ENCODE peak calls at places on chromosome 1, in five cellular contexts. I is prostate gland, X is hepatocyte, W is body of pancreas, N is tibial nerve. L is an unnamed sample.

GRCh38 chr1:115929846-115930245 is 46.5 kb upstream of the SLC22A15 start:
- DNase-seq in X (peak; percentile 54), N (no peak), I (no peak), W (no peak), L (peak; percentile 62)

GRCh38 chr1:61142726-61143500 is 60.6 kb downstream of the NFIA start:
- DNase-seq in I (peak; percentile 69), X (no peak), N (no peak), W (peak; percentile 16), L (no peak)

GRCh38 chr1:95733671-95734070 is 499.7 kb downstream of the RWDD3 start:
- DNase-seq in W (no peak), I (no peak), X (no peak), N (no peak), L (no peak)

GRCh38 chr1:192564099-192564498 is 11.5 kb upstream of the RGS1 start:
- DNase-seq in X (no peak), N (no peak), I (no peak), W (no peak), L (no peak)

GRCh38 chr1:59375321-59376220 is 78.7 kb downstream of the FGGY start:
- DNase-seq in N (no peak), I (no peak), X (peak; percentile 61), W (no peak), L (peak; percentile 98)

GRCh38 chr1:26824735-26825134 is 1.8 kb upstream of the ZDHHC18 start:
- DNase-seq in I (peak; percentile 52), X (no peak), W (no peak), N (no peak), L (no peak)

GRCh38 chr1:184685116-184685515 is 69.5 kb downstream of the EDEM3 start:
- DNase-seq in W (no peak), X (no peak), I (no peak), N (no peak), L (no peak)

GRCh38 chr1:119367332-119368124 is 1.1 kb upstream of the HAO2 start:
- DNase-seq in W (no peak), N (no peak), X (peak; percentile 53), I (no peak), L (peak; percentile 14)

GRCh38 chr1:236035681-236036101 is 29.2 kb downstream of the NID1 start:
- DNase-seq in X (no peak), I (no peak), N (peak; percentile 59), W (no peak), L (no peak)

GRCh38 chr1:76802094-76802493 is 65.2 kb upstream of the ST6GALNAC5 start:
- DNase-seq in X (no peak), N (no peak), I (no peak), W (no peak), L (no peak)

GRCh38 chr1:59674605-59675004 is 140.1 kb upstream of the HOOK1 start:
- DNase-seq in N (no peak), I (peak; percentile 62), W (no peak), X (no peak), L (no peak)

GRCh38 chr1:26541816-26542711 is 12.5 kb downstream of the RPS6KA1 start:
- DNase-seq in X (peak; percentile 42), W (peak; percentile 47), N (peak; percentile 29), I (peak; percentile 46), L (peak; percentile 56)

GRCh38 chr1:25700626-25701025 is 84.0 kb downstream of the MAN1C1 start:
- DNase-seq in I (no peak), X (no peak), N (no peak), W (no peak), L (no peak)

GRCh38 chr1:69523032-69523431 is 44.7 kb upstream of the LRRC7 start:
- DNase-seq in W (no peak), N (no peak), X (peak; percentile 12), I (no peak), L (peak; percentile 77)

GRCh38 chr1:181987334-181987870 is 74.1 kb downstream of the ZNF648 start:
- DNase-seq in N (no peak), I (no peak), X (no peak), W (no peak), L (no peak)

GRCh38 chr1:33339413-33339812 is 18.5 kb upstream of the A3GALT2 start:
- DNase-seq in W (no peak), X (no peak), N (no peak), I (no peak), L (no peak)

GRCh38 chr1:161487483-161487827 is 17.8 kb upstream of the FCGR2A start:
- DNase-seq in N (no peak), X (no peak), W (peak; percentile 38), I (no peak), L (no peak)

GRCh38 chr1:54356680-54357147 is 49.5 kb downstream of the SSBP3 start:
- DNase-seq in N (no peak), I (no peak), W (no peak), X (no peak), L (no peak)
- H3K4me3 ChIP-seq in N (no peak overlapping the region), I (no peak overlapping the region), W (no peak overlapping the region), X (no peak overlapping the region), L (no peak overlapping the region)

DNA sequence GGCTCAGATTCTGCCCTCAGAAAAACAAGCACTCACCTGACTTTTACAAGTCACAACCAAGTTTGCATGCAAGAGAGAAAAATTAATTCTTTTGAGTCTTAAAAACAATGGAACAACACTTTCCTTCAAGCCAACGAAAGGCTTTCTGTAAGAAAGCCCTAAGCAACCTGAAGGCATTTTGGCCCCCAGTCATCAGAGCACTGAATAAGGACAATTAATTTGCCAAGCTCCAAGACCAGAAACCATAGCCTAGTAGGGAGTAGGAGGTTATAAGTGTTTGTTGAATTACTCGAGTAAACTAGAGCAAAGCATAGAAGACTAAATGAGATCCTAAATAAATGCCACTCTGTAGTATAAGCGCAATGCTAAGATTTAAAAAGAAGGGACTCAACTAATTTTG is 4.7 kb downstream of the TGFBR3 start:
- DNase-seq in X (no peak), N (no peak), I (no peak), W (no peak), L (no peak)
- H3K4me3 ChIP-seq in X (no peak overlapping the region), N (no peak overlapping the region), I (no peak overlapping the region), W (no peak overlapping the region), L (no peak overlapping the region)

GRCh38 chr1:227315500-227316346 is 2.6 kb downstream of the CDC42BPA start:
- DNase-seq in X (peak; percentile 70), I (peak; percentile 7), N (no peak), W (peak; percentile 60), L (peak; percentile 38)

GRCh38 chr1:227311389-227312001 is 6.8 kb downstream of the CDC42BPA start:
- DNase-seq in N (no peak), I (no peak), X (no peak), W (no peak), L (no peak)

GRCh38 chr1:227312364-227313025 is 5.8 kb downstream of the CDC42BPA start:
- DNase-seq in I (no peak), W (no peak), N (no peak), X (no peak), L (no peak)

GRCh38 chr1:227316456-227316855 is 1.8 kb downstream of the CDC42BPA start:
- DNase-seq in W (no peak), X (no peak), I (no peak), N (no peak), L (no peak)

GRCh38 chr1:227314014-227314848 is 4.1 kb downstream of the CDC42BPA start:
- DNase-seq in X (no peak), N (no peak), I (no peak), W (no peak), L (no peak)
- H3K4me3 ChIP-seq in X (peak overlapping the region; percentile 80), N (no peak overlapping the region), I (no peak overlapping the region), W (no peak overlapping the region), L (peak overlapping the region; percentile 90)

DNA sequence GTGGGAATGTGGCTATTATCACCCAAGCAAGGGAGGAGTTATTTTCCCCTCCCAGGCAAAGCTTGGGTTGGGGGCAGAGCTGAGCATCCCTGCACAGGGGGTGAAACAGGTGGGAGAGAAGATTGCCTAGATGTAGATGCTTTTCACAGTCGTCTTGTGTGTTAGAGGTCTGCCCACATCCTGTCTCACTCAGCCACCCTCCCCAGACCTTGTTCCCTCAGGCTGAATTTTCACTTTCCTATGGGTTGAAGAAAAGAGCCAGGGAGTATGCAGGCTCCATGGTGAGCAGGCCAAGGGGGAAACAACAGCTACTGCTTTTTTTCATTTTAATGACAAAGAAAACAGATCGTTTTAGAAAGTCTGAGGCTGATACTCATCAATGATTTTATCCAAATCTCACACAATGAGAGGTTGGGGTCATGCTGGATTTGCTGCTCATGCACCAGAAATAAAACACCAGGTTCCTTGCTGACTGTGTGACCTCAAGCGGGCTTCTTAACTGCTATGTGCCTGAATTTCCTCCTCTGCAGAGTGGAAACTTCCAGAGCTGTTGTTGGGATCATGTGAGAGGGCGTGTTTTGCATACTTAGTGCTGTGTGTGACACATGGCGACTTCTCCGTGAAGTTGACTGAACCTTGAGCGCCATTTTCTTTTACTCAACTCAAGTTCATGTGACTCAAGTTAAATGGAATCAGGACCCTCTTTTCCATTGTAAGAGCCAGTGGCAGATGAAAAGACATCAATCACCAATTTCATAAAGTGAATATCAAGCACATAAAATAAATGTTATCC is 223.8 kb downstream of the KIF26B start:
- DNase-seq in X (no peak), I (no peak), N (no peak), W (no peak), L (no peak)
- H3K4me3 ChIP-seq in X (no peak overlapping the region), I (no peak overlapping the region), N (no peak overlapping the region), W (no peak overlapping the region), L (no peak overlapping the region)

GRCh38 chr1:197198911-197199310 is 52.4 kb upstream of the ASPM start:
- DNase-seq in X (no peak), N (no peak), W (no peak), I (no peak), L (no peak)
- H3K4me3 ChIP-seq in X (peak overlapping the region; percentile 84), N (peak overlapping the region; percentile 2), W (no peak overlapping the region), I (no peak overlapping the region), L (peak overlapping the region; percentile 87)

GRCh38 chr1:197144570-197145325 is 1.7 kb downstream of the ASPM start:
- DNase-seq in X (no peak), W (no peak), N (no peak), I (no peak), L (no peak)
- H3K4me3 ChIP-seq in X (no peak overlapping the region), W (no peak overlapping the region), N (no peak overlapping the region), I (no peak overlapping the region), L (peak overlapping the region; percentile 95)

GRCh38 chr1:12810691-12811408 is 19.7 kb downstream of the PRAMEF1 start:
- DNase-seq in X (no peak), N (no peak), W (no peak), I (no peak), L (no peak)

GRCh38 chr1:12809933-12810332 is 18.7 kb downstream of the PRAMEF1 start:
- DNase-seq in N (no peak), I (no peak), X (no peak), W (no peak), L (no peak)

GRCh38 chr1:12811409-12811784 is 19.8 kb downstream of the PRAMEF11 start:
- DNase-seq in I (no peak), W (no peak), N (no peak), X (no peak), L (no peak)
- H3K4me3 ChIP-seq in I (no peak overlapping the region), W (no peak overlapping the region), N (no peak overlapping the region), X (no peak overlapping the region), L (no peak overlapping the region)